ENCODE peak calls at places on chromosome 16, in four cellular contexts. Q, M, V and P are unnamed samples.

GRCh38 chr16:63461248-63461841 is 1425.1 kb upstream of the CDH8 start:
- DNase-seq in Q (peak), M (no peak), V (no peak), P (peak)

GRCh38 chr16:15757075-15757386 is 99.8 kb downstream of the MYH11 start:
- DNase-seq in Q (no peak), M (no peak), V (no peak), P (no peak)

GRCh38 chr16:69363281-69363717 is 11.7 kb upstream of the TMED6 start:
- DNase-seq in Q (no peak), M (no peak), V (no peak), P (no peak)

GRCh38 chr16:57694556-57695377 is at the start of gene DRC7:
- DNase-seq in Q (peak), M (peak), V (peak), P (peak)

GRCh38 chr16:85335584-85336492 is 223.6 kb upstream of the CIBAR2 start:
- DNase-seq in Q (peak), M (no peak), V (no peak), P (peak)

GRCh38 chr16:58393138-58393504 is 850 bp downstream of the GINS3 start:
- DNase-seq in Q (peak), M (no peak), V (no peak), P (peak)

GRCh38 chr16:46519063-46519462 is 102.1 kb downstream of the SHCBP1 start:
- DNase-seq in Q (no peak), M (no peak), V (no peak), P (no peak)

GRCh38 chr16:48676836-48677235 is 66.9 kb upstream of the N4BP1 start:
- DNase-seq in Q (peak), M (no peak), V (no peak), P (peak)

GRCh38 chr16:66295761-66296546 is 70.5 kb upstream of the CDH5 start:
- DNase-seq in Q (no peak), M (no peak), V (no peak), P (no peak)

GRCh38 chr16:81708459-81709368 is 70.4 kb upstream of the PLCG2 start:
- DNase-seq in Q (no peak), M (no peak), V (no peak), P (no peak)

GRCh38 chr16:30131869-30132475 is 9.0 kb upstream of the MAPK3 start:
- DNase-seq in Q (no peak), M (no peak), V (no peak), P (no peak)

GRCh38 chr16:57781741-57782606 is 20.3 kb downstream of the KIFC3 start:
- DNase-seq in Q (peak), M (no peak), V (no peak), P (peak)

GRCh38 chr16:89536886-89537548 is 23.5 kb upstream of the RPL13 start:
- DNase-seq in Q (no peak), M (no peak), V (no peak), P (no peak)

GRCh38 chr16:51167170-51167710 is 16.2 kb upstream of the SALL1 start:
- DNase-seq in Q (no peak), M (no peak), V (no peak), P (no peak)